ENCODE peak calls at places on chromosomes 16 and 17, in seven cellular contexts. P is stomach, B is adrenal gland, L is HCT116, Q is Peyer's patch, K is body of pancreas, G is IMR-90. H is an unnamed sample. For H3K4me1, the result is how much of the 10 kb centered on the place peaks cover.

GRCh38 chr16:81513204-81514040 is 68.8 kb downstream of the CMIP start:
- DNase-seq in P (no peak), B (peak), L (no peak), Q (no peak), K (no peak), G (no peak), H (peak)

GRCh38 chr17:75031972-75032895 is 14.5 kb downstream of the ATP5PD start:
- DNase-seq in P (peak), B (peak), L (peak), Q (peak), K (peak), G (peak), H (peak)

GRCh38 chr17:58328195-58329034 is at the start of gene TSPOAP1:
- DNase-seq in P (no peak), B (no peak), L (no peak), Q (peak), K (no peak), G (no peak), H (no peak)

GRCh38 chr17:57518587-57519118 is 226.4 kb downstream of the CCDC182 start:
- DNase-seq in P (no peak), B (no peak), L (no peak), Q (no peak), K (no peak), G (no peak), H (no peak)

GRCh38 chr16:62213763-62214162 is 177.5 kb upstream of the CDH8 start:
- DNase-seq in P (no peak), B (no peak), L (no peak), Q (no peak), K (no peak), G (no peak), H (no peak)

GRCh38 chr17:50153650-50154575 is 3.4 kb upstream of the PPP1R9B start:
- DNase-seq in P (peak), B (peak), L (no peak), Q (no peak), K (no peak), G (no peak), H (no peak)

GRCh38 chr17:30952645-30953393 is 18.0 kb upstream of the RNF135 start:
- DNase-seq in P (no peak), B (no peak), L (no peak), Q (no peak), K (no peak), G (no peak), H (no peak)

GRCh38 chr17:37147301-37147812 is 198.6 kb downstream of the AATF start:
- DNase-seq in P (no peak), B (no peak), L (no peak), Q (no peak), K (no peak), G (peak), H (no peak)

GRCh38 chr17:38352245-38353083 is 820 bp downstream of the SOCS7 start:
- DNase-seq in P (peak), B (peak), L (no peak), Q (peak), K (peak), G (no peak), H (peak)
- H3K4me1 ChIP-seq in P (under half), B (half or more), L (under half), Q (under half), K (under half), G (under half), H (under half)

GRCh38 chr16:69327585-69328310 is 2.6 kb downstream of the PDF start:
- DNase-seq in P (no peak), B (no peak), L (no peak), Q (no peak), K (peak), G (no peak), H (peak)

GRCh38 chr16:69330286-69331109 is at the start of gene PDF:
- DNase-seq in P (peak), B (peak), L (peak), Q (peak), K (peak), G (peak), H (peak)

GRCh38 chr16:69328854-69329316 is 1.5 kb downstream of the PDF start:
- DNase-seq in P (no peak), B (no peak), L (no peak), Q (no peak), K (peak), G (peak), H (peak)

GRCh38 chr16:69326172-69326873 is 4.1 kb downstream of the PDF start:
- DNase-seq in P (no peak), B (no peak), L (no peak), Q (peak), K (peak), G (no peak), H (no peak)

GRCh38 chr16:69329369-69330285 is 761 bp downstream of the PDF start:
- DNase-seq in P (no peak), B (peak), L (no peak), Q (no peak), K (peak), G (no peak), H (no peak)
- TF ChIP-seq POLR2A in P (no peak), B (no peak), L (no peak), Q (no peak), K (no peak), G (no peak), H (no peak)

GRCh38 chr16:15970202-15970601 is 20.8 kb downstream of the ABCC1 start:
- DNase-seq in P (no peak), B (no peak), L (no peak), Q (no peak), K (no peak), G (no peak), H (no peak)

GRCh38 chr16:15970743-15971434 is 21.5 kb downstream of the ABCC1 start:
- DNase-seq in P (no peak), B (no peak), L (no peak), Q (no peak), K (no peak), G (no peak), H (no peak)

GRCh38 chr16:15967655-15968315 is 18.4 kb downstream of the ABCC1 start:
- DNase-seq in P (no peak), B (no peak), L (no peak), Q (no peak), K (no peak), G (no peak), H (no peak)

GRCh38 chr16:15966420-15967222 is 17.2 kb downstream of the ABCC1 start:
- DNase-seq in P (no peak), B (peak), L (peak), Q (no peak), K (no peak), G (peak), H (no peak)

DNA sequence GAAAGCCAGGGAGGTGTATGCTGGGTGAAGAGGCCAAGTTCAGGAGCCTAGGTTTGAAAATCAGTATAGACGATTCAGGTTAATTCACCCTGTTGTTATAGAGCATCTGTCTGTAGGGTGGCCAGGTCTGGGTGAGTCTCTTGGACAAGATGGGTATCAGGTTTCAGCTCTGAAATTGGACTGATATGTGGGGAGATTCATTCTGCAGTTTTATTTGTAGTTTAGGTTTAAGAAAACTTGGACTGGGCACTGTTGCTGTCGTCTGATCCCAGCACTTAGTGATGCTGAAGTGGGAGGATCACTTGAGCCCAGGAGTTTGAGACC is 17.8 kb downstream of the ABCC1 start:
- DNase-seq in P (no peak), B (no peak), L (no peak), Q (no peak), K (no peak), G (no peak), H (no peak)
- H3K27ac ChIP-seq in P (no peak), B (no peak), L (peak), Q (no peak), K (no peak), G (peak), H (no peak)

GRCh38 chr17:40458001-40458791 is 14.9 kb downstream of the IGFBP4 start:
- DNase-seq in P (peak), B (no peak), L (no peak), Q (no peak), K (peak), G (peak), H (peak)
- H3K4me1 ChIP-seq in P (under half), B (under half), L (under half), Q (under half), K (under half), G (under half), H (under half)

GRCh38 chr17:41679740-41680425 is 8.8 kb upstream of the EIF1 start:
- DNase-seq in P (no peak), B (no peak), L (no peak), Q (peak), K (no peak), G (no peak), H (no peak)

GRCh38 chr17:41678907-41679739 is 9.6 kb upstream of the EIF1 start:
- DNase-seq in P (no peak), B (no peak), L (no peak), Q (peak), K (no peak), G (peak), H (no peak)

GRCh38 chr17:41680426-41681040 is 8.2 kb upstream of the EIF1 start:
- DNase-seq in P (no peak), B (no peak), L (no peak), Q (peak), K (no peak), G (no peak), H (no peak)

GRCh38 chr17:41676058-41676419 is 12.6 kb upstream of the EIF1 start:
- DNase-seq in P (no peak), B (no peak), L (no peak), Q (no peak), K (no peak), G (no peak), H (no peak)

GRCh38 chr17:41678411-41678906 is 10.2 kb upstream of the EIF1 start:
- DNase-seq in P (no peak), B (no peak), L (no peak), Q (peak), K (no peak), G (peak), H (no peak)
- TF ChIP-seq POLR2A in P (no peak), B (no peak), L (peak), Q (no peak), K (peak), G (no peak), H (no peak)

GRCh38 chr16:23146877-23147601 is 2.2 kb downstream of the USP31 start:
- DNase-seq in P (no peak), B (no peak), L (no peak), Q (no peak), K (no peak), G (no peak), H (no peak)

GRCh38 chr16:23147666-23148065 is 1.6 kb downstream of the USP31 start:
- DNase-seq in P (no peak), B (no peak), L (no peak), Q (no peak), K (no peak), G (no peak), H (no peak)

GRCh38 chr16:23148513-23149266 is 562 bp downstream of the USP31 start:
- DNase-seq in P (peak), B (peak), L (no peak), Q (peak), K (peak), G (peak), H (peak)

GRCh38 chr16:23149267-23149992 is at the start of gene USP31:
- DNase-seq in P (peak), B (peak), L (peak), Q (peak), K (peak), G (peak), H (peak)

DNA sequence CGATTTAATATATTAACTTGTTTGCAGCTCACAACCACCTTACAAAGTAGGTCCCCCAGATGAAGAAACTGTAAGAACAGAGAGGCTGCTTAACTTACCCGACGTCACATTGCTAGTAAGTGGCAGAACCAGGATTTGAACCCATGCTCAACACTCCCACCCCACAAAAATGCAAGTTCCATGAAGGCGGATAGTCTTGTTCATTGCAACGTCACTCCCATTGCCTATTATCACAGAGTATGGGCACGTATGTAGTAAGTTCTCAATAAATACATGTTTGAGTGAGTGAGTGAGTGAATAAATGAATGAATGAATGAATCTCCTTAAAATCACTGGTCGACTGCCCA is 1.1 kb downstream of the USP31 start:
- DNase-seq in P (no peak), B (no peak), L (no peak), Q (no peak), K (no peak), G (no peak), H (no peak)
- H3K27ac ChIP-seq in P (peak), B (no peak), L (peak), Q (peak), K (peak), G (no peak), H (peak)

DNA sequence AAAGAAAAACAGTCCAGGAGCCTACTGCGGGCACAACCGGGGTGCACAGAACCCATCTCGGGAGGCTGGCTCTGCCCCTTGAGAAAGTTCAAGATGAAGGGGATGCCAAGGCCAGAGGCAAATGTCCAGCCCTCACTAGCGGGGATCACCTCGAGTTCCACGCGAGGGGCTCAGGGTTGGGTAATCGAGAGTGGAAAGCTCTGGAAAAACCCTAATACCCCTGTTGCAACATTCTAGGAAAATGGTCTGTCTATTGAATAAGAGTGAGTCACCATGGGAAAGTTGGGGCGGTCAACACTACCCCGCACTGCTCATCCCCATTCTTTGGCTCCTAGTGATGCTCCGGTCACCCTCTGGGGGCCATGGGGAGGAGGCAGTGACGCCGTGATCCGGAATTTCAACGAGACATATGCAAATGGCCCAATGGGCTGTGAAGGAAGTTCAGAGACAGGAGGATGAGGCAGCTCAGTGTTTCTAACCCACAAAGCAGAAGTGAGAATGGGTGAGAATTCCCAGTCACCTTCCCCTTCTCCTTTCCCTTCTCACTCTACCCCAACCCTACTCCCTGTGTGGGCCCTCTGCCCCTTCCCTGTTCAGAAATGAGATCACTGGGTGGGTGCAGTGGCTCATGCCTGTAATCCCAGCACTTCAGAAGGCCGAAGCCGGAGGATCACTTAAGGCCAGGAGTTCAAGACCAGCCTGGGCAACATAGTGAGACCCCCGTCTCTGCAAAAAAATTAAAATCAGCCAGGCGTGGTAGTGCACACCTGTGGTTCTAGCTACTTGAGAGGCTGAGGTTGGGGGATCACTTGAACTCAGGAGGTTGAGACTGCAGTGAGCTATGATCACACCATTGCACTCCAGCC is 22.4 kb downstream of the SOCS3 start:
- DNase-seq in P (no peak), B (no peak), L (no peak), Q (no peak), K (no peak), G (peak), H (no peak)
- H3K4me1 ChIP-seq in P (under half), B (under half), L (half or more), Q (under half), K (under half), G (under half), H (under half)

GRCh38 chr17:1413281-1413791 is 13.3 kb upstream of the YWHAE start:
- DNase-seq in P (peak), B (peak), L (no peak), Q (peak), K (peak), G (peak), H (peak)
- TF ChIP-seq POLR2A in P (no peak), B (no peak), L (no peak), Q (no peak), K (no peak), G (no peak), H (no peak)

GRCh38 chr17:48605991-48606891 is 1.5 kb upstream of the HOXB6 start:
- DNase-seq in P (no peak), B (no peak), L (no peak), Q (no peak), K (no peak), G (no peak), H (no peak)
- H3K27ac ChIP-seq in P (no peak), B (no peak), L (peak), Q (no peak), K (no peak), G (no peak), H (no peak)

GRCh38 chr17:17934214-17934613 is 38.0 kb downstream of the TOM1L2 start:
- DNase-seq in P (no peak), B (no peak), L (no peak), Q (no peak), K (no peak), G (no peak), H (no peak)

GRCh38 chr17:17935321-17936271 is 36.6 kb downstream of the TOM1L2 start:
- DNase-seq in P (no peak), B (peak), L (no peak), Q (peak), K (no peak), G (peak), H (no peak)

GRCh38 chr17:17937450-17937849 is 34.8 kb downstream of the TOM1L2 start:
- DNase-seq in P (no peak), B (no peak), L (no peak), Q (no peak), K (no peak), G (peak), H (no peak)

GRCh38 chr17:17933775-17934174 is 38.4 kb downstream of the TOM1L2 start:
- DNase-seq in P (no peak), B (no peak), L (no peak), Q (no peak), K (no peak), G (peak), H (no peak)

GRCh38 chr17:17934796-17935195 is 37.4 kb downstream of the TOM1L2 start:
- DNase-seq in P (no peak), B (no peak), L (no peak), Q (no peak), K (no peak), G (no peak), H (no peak)
- H3K4me1 ChIP-seq in P (under half), B (half or more), L (under half), Q (under half), K (under half), G (under half), H (under half)

H was measured in uterus.